ENCODE peak calls at places on chromosomes 16 and 17, in four cellular contexts. K is SHP77; A is CD8-positive, alpha-beta T cell; N is WTC11. J is an unnamed sample.

GRCh38 chr17:43940630-43941029 is 1.6 kb downstream of the PPY start:
- DNase-seq in K (peak), A (no peak), N (peak), J (no peak)

GRCh38 chr17:50352072-50352692 is 6.3 kb downstream of the XYLT2 start:
- DNase-seq in K (no peak), A (no peak), N (no peak), J (no peak)

GRCh38 chr17:73987395-73987794 is 216.1 kb upstream of the RPL38 start:
- DNase-seq in K (no peak), A (no peak), N (no peak), J (no peak)

GRCh38 chr17:48952904-48953303 is 8.3 kb upstream of the SNF8 start:
- DNase-seq in K (no peak), A (no peak), N (no peak), J (no peak)

GRCh38 chr17:49290690-49291326 is 60.2 kb upstream of the PHOSPHO1 start:
- DNase-seq in K (peak), A (peak), N (no peak), J (no peak)

GRCh38 chr17:75925912-75926311 is 14.9 kb downstream of the FBF1 start:
- DNase-seq in K (no peak), A (no peak), N (no peak), J (no peak)

GRCh38 chr16:47905771-47906170 is 250.0 kb downstream of the ABCC12 start:
- DNase-seq in K (no peak), A (no peak), N (no peak), J (no peak)

GRCh38 chr16:69217433-69217832 is 30.5 kb downstream of the SNTB2 start:
- DNase-seq in K (no peak), A (no peak), N (no peak), J (peak)

GRCh38 chr17:17134051-17134951 is 71.8 kb downstream of the PLD6 start:
- DNase-seq in K (no peak), A (no peak), N (no peak), J (no peak)

GRCh38 chr16:73066321-73066926 is 18.5 kb upstream of the ZFHX3 start:
- DNase-seq in K (no peak), A (no peak), N (peak), J (no peak)

GRCh38 chr17:59963738-59964454 is 644 bp downstream of the RNFT1 start:
- DNase-seq in K (peak), A (peak), N (no peak), J (peak)

GRCh38 chr17:78798695-78799559 is 16.9 kb upstream of the CYTH1 start:
- DNase-seq in K (no peak), A (no peak), N (no peak), J (no peak)

GRCh38 chr16:68005786-68006286 is 6.6 kb upstream of the DPEP2 start:
- DNase-seq in K (no peak), A (peak), N (no peak), J (no peak)

GRCh38 chr16:56849690-56850680 is 15.0 kb upstream of the SLC12A3 start:
- DNase-seq in K (no peak), A (no peak), N (no peak), J (no peak)

GRCh38 chr17:73155410-73156165 is 9.2 kb upstream of the SSTR2 start:
- DNase-seq in K (peak), A (no peak), N (peak), J (no peak)

GRCh38 chr16:65068151-65068740 is 53.6 kb downstream of the CDH11 start:
- DNase-seq in K (no peak), A (no peak), N (no peak), J (no peak)

GRCh38 chr17:73231363-73231762 is 30.3 kb downstream of the CPSF4L start:
- DNase-seq in K (peak), A (no peak), N (no peak), J (no peak)

GRCh38 chr17:81385320-81386111 is 9.7 kb upstream of the BAHCC1 start:
- DNase-seq in K (no peak), A (no peak), N (no peak), J (no peak)

GRCh38 chr16:81522141-81522701 is 77.6 kb downstream of the CMIP start:
- DNase-seq in K (no peak), A (peak), N (peak), J (no peak)

J was measured in AG04450.